ENCODE peak calls at places on chromosomes 12 and 14, in six cellular contexts. R is lower lobe of right lung, T is GM06990, A is psoas muscle, Q is gastrocnemius medialis, F is suprapubic skin. S is an unnamed sample. For H3K36me3, the result is how much of the 10 kb centered on the place peaks cover.

GRCh38 chr12:106331594-106331993 is 26.0 kb upstream of the POLR3B start:
- DNase-seq in R (no peak), T (no peak), A (no peak), Q (no peak), F (no peak), S (peak)

GRCh38 chr14:78638926-78639325 is 468.8 kb downstream of the NRXN3 start:
- DNase-seq in R (no peak), T (no peak), A (no peak), Q (no peak), F (no peak), S (no peak)

GRCh38 chr12:95336387-95337067 is 118.9 kb downstream of the VEZT start:
- DNase-seq in R (peak), T (no peak), A (peak), Q (peak), F (peak), S (peak)

GRCh38 chr14:103889313-103890051 is 38.8 kb upstream of the TDRD9 start:
- DNase-seq in R (peak), T (no peak), A (no peak), Q (no peak), F (no peak), S (peak)

GRCh38 chr12:111404362-111405148 is 1.2 kb upstream of the SH2B3 start:
- DNase-seq in R (peak), T (no peak), A (no peak), Q (no peak), F (no peak), S (peak)

GRCh38 chr12:109630107-109630506 is 56.5 kb downstream of the MVK start:
- DNase-seq in R (no peak), T (no peak), A (no peak), Q (no peak), F (no peak), S (no peak)

GRCh38 chr12:30997685-30998440 is 71.3 kb downstream of the TSPAN11 start:
- DNase-seq in R (peak), T (no peak), A (peak), Q (no peak), F (no peak), S (no peak)

GRCh38 chr12:94427520-94428381 is 31.9 kb downstream of the CEP83 start:
- DNase-seq in R (no peak), T (peak), A (peak), Q (peak), F (no peak), S (no peak)

GRCh38 chr12:33251548-33251947 is 188.1 kb downstream of the SYT10 start:
- DNase-seq in R (no peak), T (no peak), A (no peak), Q (no peak), F (no peak), S (no peak)

GRCh38 chr14:28406181-28406580 is 360.4 kb upstream of the FOXG1 start:
- DNase-seq in R (no peak), T (no peak), A (no peak), Q (no peak), F (no peak), S (no peak)

GRCh38 chr12:113130457-113131135 is 5.0 kb downstream of the RASAL1 start:
- DNase-seq in R (peak), T (no peak), A (no peak), Q (no peak), F (no peak), S (peak)

GRCh38 chr14:92567173-92567725 is 53.7 kb downstream of the RIN3 start:
- DNase-seq in R (no peak), T (no peak), A (no peak), Q (no peak), F (no peak), S (no peak)

GRCh38 chr14:58239259-58240210 is 5.1 kb upstream of the PSMA3 start:
- DNase-seq in R (peak), T (peak), A (peak), Q (peak), F (peak), S (peak)

GRCh38 chr12:132561784-132562156 is 48.6 kb downstream of the LRCOL1 start:
- DNase-seq in R (no peak), T (peak), A (no peak), Q (no peak), F (no peak), S (peak)

GRCh38 chr12:55861871-55862270 is 19.1 kb upstream of the MMP19 start:
- DNase-seq in R (no peak), T (no peak), A (no peak), Q (no peak), F (no peak), S (no peak)

GRCh38 chr12:52452101-52452500 is at the start of gene KRT6B:
- DNase-seq in R (no peak), T (no peak), A (no peak), Q (no peak), F (no peak), S (no peak)

GRCh38 chr12:49825360-49825970 is 2.7 kb downstream of the NCKAP5L start:
- DNase-seq in R (peak), T (no peak), A (peak), Q (no peak), F (no peak), S (peak)

GRCh38 chr14:95943699-95944098 is 67.1 kb downstream of the TUNAR start:
- DNase-seq in R (no peak), T (no peak), A (no peak), Q (no peak), F (no peak), S (peak)

GRCh38 chr12:113479578-113480335 is 8.1 kb upstream of the LHX5 start:
- DNase-seq in R (no peak), T (no peak), A (no peak), Q (no peak), F (no peak), S (peak)

GRCh38 chr12:47938093-47938492 is 25.3 kb upstream of the TMEM106C start:
- DNase-seq in R (no peak), T (no peak), A (no peak), Q (no peak), F (no peak), S (no peak)

GRCh38 chr14:51185180-51185579 is 54.9 kb upstream of the TMX1 start:
- DNase-seq in R (no peak), T (no peak), A (no peak), Q (no peak), F (no peak), S (no peak)

GRCh38 chr14:95460647-95461478 is 55.6 kb downstream of the SYNE3 start:
- DNase-seq in R (no peak), T (no peak), A (no peak), Q (no peak), F (no peak), S (peak)

GRCh38 chr12:31366104-31366621 is 40.2 kb upstream of the SINHCAF start:
- DNase-seq in R (no peak), T (no peak), A (no peak), Q (no peak), F (no peak), S (no peak)

GRCh38 chr12:131333136-131333535 is 377.8 kb upstream of the SFSWAP start:
- DNase-seq in R (no peak), T (no peak), A (no peak), Q (no peak), F (no peak), S (no peak)

GRCh38 chr14:22646570-22647254 is 2.6 kb upstream of the OR6J1 start:
- DNase-seq in R (no peak), T (no peak), A (no peak), Q (no peak), F (no peak), S (no peak)

GRCh38 chr14:39558525-39558924 is 126.3 kb upstream of the FBXO33 start:
- DNase-seq in R (no peak), T (no peak), A (no peak), Q (no peak), F (no peak), S (no peak)

GRCh38 chr14:24425704-24426103 is 3.8 kb downstream of the CBLN3 start:
- DNase-seq in R (no peak), T (no peak), A (no peak), Q (no peak), F (no peak), S (no peak)

GRCh38 chr12:61348871-61349270 is 911.3 kb upstream of the USP15 start:
- DNase-seq in R (no peak), T (no peak), A (no peak), Q (no peak), F (no peak), S (no peak)

GRCh38 chr12:2288001-2288400 is 235.2 kb downstream of the CACNA1C start:
- DNase-seq in R (no peak), T (no peak), A (no peak), Q (no peak), F (no peak), S (no peak)

GRCh38 chr12:115941362-115941761 is 336.1 kb downstream of the MED13L start:
- DNase-seq in R (no peak), T (no peak), A (no peak), Q (no peak), F (no peak), S (no peak)

GRCh38 chr14:51419685-51420084 is 179.6 kb downstream of the TMX1 start:
- DNase-seq in R (no peak), T (no peak), A (no peak), Q (no peak), F (no peak), S (no peak)

GRCh38 chr12:6383572-6384498 is at the start of gene LTBR:
- DNase-seq in R (peak), T (no peak), A (peak), Q (peak), F (peak), S (peak)

GRCh38 chr14:81331229-81332026 is 68.7 kb downstream of the STON2 start:
- DNase-seq in R (no peak), T (no peak), A (no peak), Q (no peak), F (no peak), S (no peak)

DNA sequence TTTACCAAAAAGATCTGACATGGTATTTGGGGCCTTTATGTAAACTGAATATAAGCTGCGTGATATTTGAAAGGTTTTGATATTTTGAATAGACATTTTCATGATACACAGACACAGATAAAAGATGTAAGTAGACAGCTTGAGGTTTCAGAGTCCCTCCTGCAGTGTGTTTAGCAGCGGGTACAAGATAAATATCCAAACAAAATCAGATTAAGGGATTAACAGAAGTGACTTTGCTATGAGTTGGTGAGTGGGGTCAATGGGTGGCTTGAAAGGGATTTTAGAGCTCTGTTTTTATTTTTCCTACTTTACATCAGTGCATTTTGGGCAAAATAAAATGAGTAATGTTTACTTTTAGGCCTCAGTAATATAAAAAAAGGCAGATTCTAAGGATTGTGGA is 84.1 kb downstream of the IGF1 start:
- DNase-seq in R (no peak), T (no peak), A (no peak), Q (no peak), F (no peak), S (no peak)
- H3K4me3 ChIP-seq in R (no peak), T (no peak), A (no peak), Q (no peak), F (no peak), S (no peak)

GRCh38 chr14:31400031-31400638 is 20.2 kb downstream of the HEATR5A start:
- DNase-seq in R (no peak), T (no peak), A (no peak), Q (no peak), F (no peak), S (no peak)
- H3K36me3 ChIP-seq in R (half or more), T (under half), A (under half), Q (under half), F (under half), S (under half)

GRCh38 chr12:54398218-54398617 is 13.7 kb upstream of the ZNF385A start:
- DNase-seq in R (no peak), T (no peak), A (peak), Q (no peak), F (no peak), S (no peak)

GRCh38 chr12:54397157-54397556 is 12.6 kb upstream of the ZNF385A start:
- DNase-seq in R (no peak), T (no peak), A (peak), Q (no peak), F (no peak), S (no peak)

GRCh38 chr12:54395545-54395944 is 11.0 kb upstream of the ZNF385A start:
- DNase-seq in R (no peak), T (no peak), A (no peak), Q (no peak), F (no peak), S (no peak)

GRCh38 chr12:54401127-54401526 is 16.6 kb upstream of the ZNF385A start:
- DNase-seq in R (no peak), T (no peak), A (no peak), Q (no peak), F (no peak), S (no peak)

DNA sequence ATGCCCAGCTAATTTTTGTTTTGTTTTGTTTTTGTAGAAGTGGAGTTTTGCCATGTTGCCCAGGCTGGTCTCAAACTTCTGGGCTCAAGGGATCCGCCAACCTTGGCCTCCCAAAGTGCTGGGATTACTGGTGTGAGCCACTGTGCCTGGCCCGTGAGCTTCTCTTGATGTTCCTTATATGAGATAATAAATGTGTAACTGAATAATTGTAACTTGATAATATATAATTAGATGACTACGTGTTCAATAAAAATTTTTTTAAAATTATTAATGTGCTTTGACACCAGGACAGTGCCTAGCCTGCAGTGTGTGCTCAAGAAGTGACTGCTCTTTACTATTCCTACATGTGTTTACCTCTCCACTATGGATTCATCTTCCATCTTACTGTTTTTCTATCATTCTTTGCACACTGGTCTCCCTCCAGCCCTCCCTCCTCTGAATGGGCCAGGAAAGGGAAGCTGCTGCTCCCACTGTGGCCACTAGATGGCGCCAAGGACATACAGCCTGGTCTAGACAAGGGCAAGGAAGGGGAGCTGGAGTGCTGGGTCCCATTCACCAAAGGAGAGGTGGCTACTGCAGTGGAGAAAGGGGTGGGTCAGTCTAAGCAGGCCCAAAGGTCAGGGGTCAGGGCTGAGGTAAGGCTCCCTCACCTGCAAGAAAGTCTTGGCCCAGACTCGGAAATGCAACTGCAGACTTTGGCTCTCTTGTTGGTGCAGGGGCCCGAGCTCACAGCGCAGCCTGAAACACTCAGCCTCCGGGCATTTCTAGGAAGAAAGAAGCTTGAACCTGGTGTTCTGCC is 14.7 kb upstream of the ZNF385A start:
- DNase-seq in R (peak), T (peak), A (peak), Q (no peak), F (peak), S (peak)
- H3K4me3 ChIP-seq in R (no peak), T (no peak), A (no peak), Q (no peak), F (no peak), S (no peak)

GRCh38 chr12:121830588-121831265 is 26.9 kb downstream of the SETD1B start:
- DNase-seq in R (no peak), T (no peak), A (no peak), Q (no peak), F (no peak), S (peak)

GRCh38 chr12:121829250-121829918 is 25.6 kb downstream of the SETD1B start:
- DNase-seq in R (no peak), T (no peak), A (no peak), Q (no peak), F (no peak), S (no peak)

GRCh38 chr12:121828826-121829225 is 25.0 kb downstream of the SETD1B start:
- DNase-seq in R (no peak), T (no peak), A (no peak), Q (no peak), F (no peak), S (no peak)

GRCh38 chr12:121831571-121832235 is 27.0 kb downstream of the HPD start:
- DNase-seq in R (no peak), T (no peak), A (no peak), Q (no peak), F (no peak), S (no peak)

DNA sequence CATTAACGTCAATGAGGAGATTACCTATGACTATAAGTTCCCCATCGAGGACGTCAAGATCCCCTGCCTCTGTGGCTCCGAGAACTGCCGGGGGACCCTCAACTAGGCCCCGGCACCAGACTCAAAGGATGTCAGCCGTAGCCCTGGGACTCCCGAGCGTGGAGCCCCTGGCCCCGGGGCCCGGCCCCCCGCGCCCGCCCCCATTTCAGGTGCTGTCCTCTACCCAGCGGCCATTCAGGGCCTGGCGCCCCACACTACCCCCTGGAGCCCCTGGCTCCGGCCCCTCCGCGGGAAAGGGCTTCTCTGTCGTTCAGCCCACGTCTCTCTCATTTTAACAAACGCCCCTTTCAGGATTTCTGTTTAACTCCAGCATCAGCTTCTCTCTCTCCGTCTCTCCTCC is 26.3 kb downstream of the SETD1B start:
- DNase-seq in R (no peak), T (no peak), A (no peak), Q (no peak), F (no peak), S (peak)
- H3K36me3 ChIP-seq in R (half or more), T (under half), A (under half), Q (under half), F (half or more), S (under half)

GRCh38 chr14:99552021-99552553 is 51.9 kb downstream of the CCDC85C start:
- DNase-seq in R (no peak), T (no peak), A (no peak), Q (no peak), F (no peak), S (no peak)
- H3K4me3 ChIP-seq in R (no peak), T (no peak), A (no peak), Q (no peak), F (no peak), S (no peak)

DNA sequence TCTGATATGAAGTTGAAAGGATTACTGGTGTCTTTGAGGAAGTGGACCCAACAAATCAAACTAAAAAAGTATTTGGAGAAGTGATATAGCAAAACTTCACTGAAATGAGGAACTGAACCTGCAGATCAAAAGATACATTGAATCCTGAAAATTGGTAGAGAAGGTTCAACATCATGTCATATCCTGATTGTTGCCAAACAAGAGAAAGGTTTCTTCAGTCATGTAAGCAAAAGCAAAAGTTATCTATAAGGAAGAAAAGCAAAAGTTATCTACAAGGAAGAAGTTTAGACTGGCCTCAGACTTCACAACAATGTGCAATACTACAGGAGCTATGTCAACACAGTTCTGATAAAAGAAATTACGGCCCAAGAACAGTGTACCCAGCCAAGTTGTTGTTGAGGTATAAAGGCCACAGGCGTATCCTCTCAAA is 142.7 kb downstream of the RAD51B start:
- DNase-seq in R (no peak), T (peak), A (no peak), Q (no peak), F (no peak), S (no peak)
- H3K36me3 ChIP-seq in R (under half), T (under half), A (under half), Q (under half), F (under half), S (under half)

GRCh38 chr12:25051583-25052190 is 102.8 kb upstream of the BCAT1 start:
- DNase-seq in R (peak), T (peak), A (no peak), Q (no peak), F (no peak), S (no peak)
- H3K4me3 ChIP-seq in R (peak), T (peak), A (peak), Q (no peak), F (peak), S (no peak)

GRCh38 chr14:68893566-68893965 is 85.5 kb downstream of the ACTN1 start:
- DNase-seq in R (no peak), T (no peak), A (peak), Q (no peak), F (no peak), S (no peak)
- H3K36me3 ChIP-seq in R (half or more), T (under half), A (under half), Q (under half), F (half or more), S (under half)